ENCODE peak calls at places on chromosome 3, in nine cellular contexts. A, I, R, T, K, F, O, U and H are unnamed samples.
A peak's percentile ranks its signal among the peaks of the same experiment; 100 is the strongest.

GRCh38 chr3:38232701-38233100 is 32.9 kb upstream of the SLC22A13 start:
- DNase-seq in A (no peak), I (no peak), R (no peak), T (no peak), K (no peak), F (no peak), O (peak; percentile 11), U (no peak), H (no peak)

GRCh38 chr3:100662113-100662823 is 47.0 kb upstream of the TFG start:
- DNase-seq in A (no peak), I (peak; percentile 18), R (no peak), T (no peak), K (no peak), F (no peak), O (peak; percentile 21), U (no peak), H (no peak)

GRCh38 chr3:189529889-189530288 is 101.3 kb upstream of the TP63 start:
- DNase-seq in A (no peak), I (no peak), R (no peak), T (no peak), K (no peak), F (no peak), O (no peak), U (no peak), H (no peak)

GRCh38 chr3:114447950-114448479 is 154.2 kb downstream of the TIGIT start:
- DNase-seq in A (no peak), I (no peak), R (no peak), T (no peak), K (peak; percentile 60), F (no peak), O (no peak), U (no peak), H (no peak)

GRCh38 chr3:132854856-132855535 is 132.8 kb upstream of the NPHP3 start:
- DNase-seq in A (no peak), I (no peak), R (no peak), T (no peak), K (no peak), F (no peak), O (no peak), U (no peak), H (no peak)

GRCh38 chr3:39192490-39193092 is at the start of gene XIRP1:
- DNase-seq in A (peak; percentile 64), I (peak; percentile 39), R (no peak), T (peak; percentile 32), K (no peak), F (no peak), O (no peak), U (peak; percentile 63), H (no peak)

GRCh38 chr3:154758109-154758868 is 321.8 kb upstream of the MME start:
- DNase-seq in A (no peak), I (peak; percentile 65), R (peak; percentile 51), T (no peak), K (peak; percentile 53), F (no peak), O (peak; percentile 65), U (no peak), H (no peak)

GRCh38 chr3:113441051-113441770 is at the start of gene CFAP44:
- DNase-seq in A (peak; percentile 82), I (peak; percentile 63), R (no peak), T (peak; percentile 21), K (peak; percentile 27), F (peak; percentile 49), O (no peak), U (peak; percentile 68), H (peak; percentile 70)

GRCh38 chr3:66428733-66429132 is 72.1 kb downstream of the LRIG1 start:
- DNase-seq in A (peak; percentile 56), I (peak; percentile 100), R (peak; percentile 92), T (peak; percentile 41), K (peak; percentile 86), F (no peak), O (no peak), U (peak; percentile 82), H (peak; percentile 77)

GRCh38 chr3:103203431-103203830 is 768.6 kb downstream of the ZPLD1 start:
- DNase-seq in A (no peak), I (no peak), R (no peak), T (no peak), K (no peak), F (no peak), O (no peak), U (no peak), H (no peak)

GRCh38 chr3:52058111-52058510 is 1.7 kb upstream of the DUSP7 start:
- DNase-seq in A (no peak), I (no peak), R (no peak), T (no peak), K (no peak), F (no peak), O (no peak), U (no peak), H (no peak)

GRCh38 chr3:73576995-73577394 is 47.7 kb downstream of the PDZRN3 start:
- DNase-seq in A (no peak), I (peak; percentile 83), R (no peak), T (no peak), K (no peak), F (no peak), O (no peak), U (no peak), H (no peak)

GRCh38 chr3:171116365-171116764 is 89.8 kb upstream of the SLC2A2 start:
- DNase-seq in A (no peak), I (peak; percentile 83), R (peak; percentile 9), T (no peak), K (no peak), F (no peak), O (no peak), U (no peak), H (no peak)

GRCh38 chr3:29901097-29901496 is 620.2 kb downstream of the RBMS3 start:
- DNase-seq in A (no peak), I (no peak), R (no peak), T (no peak), K (no peak), F (no peak), O (no peak), U (no peak), H (no peak)

GRCh38 chr3:87359807-87360206 is 83.4 kb upstream of the POU1F1 start:
- DNase-seq in A (no peak), I (no peak), R (no peak), T (no peak), K (peak; percentile 76), F (no peak), O (no peak), U (no peak), H (no peak)